ENCODE peak calls at places on chromosomes 12 and 14, in six cellular contexts. One of them, this sample, is unnamed.

GRCh38 chr14:103001651-103002396 is 55.5 kb downstream of the CDC42BPB start:
- DNase-seq in AG04450: no peak
- DNase-seq in sigmoid colon: no peak
- DNase-seq in K562: no peak
- DNase-seq in HS-5: no peak
- DNase-seq in cardiac muscle cell: no peak
- DNase-seq in this sample: no peak

GRCh38 chr14:79279645-79280399 is 931.5 kb downstream of the DIO2 start:
- DNase-seq in AG04450: no peak
- DNase-seq in sigmoid colon: no peak
- DNase-seq in K562: no peak
- DNase-seq in HS-5: no peak
- DNase-seq in cardiac muscle cell: peak
- DNase-seq in this sample: no peak

GRCh38 chr12:83573676-83574075 is 887.0 kb downstream of the TMTC2 start:
- DNase-seq in AG04450: no peak
- DNase-seq in sigmoid colon: no peak
- DNase-seq in K562: peak
- DNase-seq in HS-5: peak
- DNase-seq in cardiac muscle cell: no peak
- DNase-seq in this sample: peak

GRCh38 chr12:106239951-106240335 is 7.9 kb downstream of the CKAP4 start:
- DNase-seq in AG04450: no peak
- DNase-seq in sigmoid colon: no peak
- DNase-seq in K562: no peak
- DNase-seq in HS-5: no peak
- DNase-seq in cardiac muscle cell: no peak
- DNase-seq in this sample: no peak

GRCh38 chr14:22547309-22547947 is 41.6 kb downstream of the DAD1 start:
- DNase-seq in AG04450: no peak
- DNase-seq in sigmoid colon: no peak
- DNase-seq in K562: no peak
- DNase-seq in HS-5: no peak
- DNase-seq in cardiac muscle cell: no peak
- DNase-seq in this sample: no peak

GRCh38 chr14:76977793-76978730 is 50.4 kb downstream of the IRF2BPL start:
- DNase-seq in AG04450: peak
- DNase-seq in sigmoid colon: peak
- DNase-seq in K562: peak
- DNase-seq in HS-5: no peak
- DNase-seq in cardiac muscle cell: no peak
- DNase-seq in this sample: no peak

GRCh38 chr14:34693228-34693939 is 21.0 kb downstream of the CFL2 start:
- DNase-seq in AG04450: no peak
- DNase-seq in sigmoid colon: no peak
- DNase-seq in K562: peak
- DNase-seq in HS-5: no peak
- DNase-seq in cardiac muscle cell: no peak
- DNase-seq in this sample: no peak

GRCh38 chr12:42504049-42504448 is 85.5 kb downstream of the PRICKLE1 start:
- DNase-seq in AG04450: no peak
- DNase-seq in sigmoid colon: no peak
- DNase-seq in K562: no peak
- DNase-seq in HS-5: no peak
- DNase-seq in cardiac muscle cell: peak
- DNase-seq in this sample: no peak

GRCh38 chr14:91349481-91350074 is 68.0 kb downstream of the CCDC88C start:
- DNase-seq in AG04450: no peak
- DNase-seq in sigmoid colon: no peak
- DNase-seq in K562: no peak
- DNase-seq in HS-5: no peak
- DNase-seq in cardiac muscle cell: no peak
- DNase-seq in this sample: no peak

GRCh38 chr14:93019970-93020369 is 95.8 kb downstream of the ITPK1 start:
- DNase-seq in AG04450: no peak
- DNase-seq in sigmoid colon: peak
- DNase-seq in K562: no peak
- DNase-seq in HS-5: no peak
- DNase-seq in cardiac muscle cell: no peak
- DNase-seq in this sample: no peak

GRCh38 chr12:18578191-18578590 is 159.6 kb downstream of the PLCZ1 start:
- DNase-seq in AG04450: no peak
- DNase-seq in sigmoid colon: no peak
- DNase-seq in K562: no peak
- DNase-seq in HS-5: peak
- DNase-seq in cardiac muscle cell: no peak
- DNase-seq in this sample: peak

GRCh38 chr12:59491877-59492276 is 104.0 kb upstream of the SLC16A7 start:
- DNase-seq in AG04450: no peak
- DNase-seq in sigmoid colon: no peak
- DNase-seq in K562: no peak
- DNase-seq in HS-5: no peak
- DNase-seq in cardiac muscle cell: no peak
- DNase-seq in this sample: no peak